ENCODE peak calls at places on chromosome 3, in four cellular contexts. A is cardiac fibroblast, O is fibroblast of the aortic adventitia, Y is epithelial cell of esophagus. P is an unnamed sample.

GRCh38 chr3:87318609-87319008 is 42.2 kb upstream of the POU1F1 start:
- DNase-seq in A (no peak), O (peak), Y (no peak), P (no peak)

GRCh38 chr3:101095703-101096102 is 102.5 kb upstream of the ABI3BP start:
- DNase-seq in A (peak), O (peak), Y (no peak), P (no peak)

GRCh38 chr3:123524987-123525386 is 59.9 kb downstream of the HACD2 start:
- DNase-seq in A (peak), O (no peak), Y (no peak), P (no peak)

GRCh38 chr3:154121236-154122095 is at the start of gene ARHGEF26:
- DNase-seq in A (peak), O (peak), Y (peak), P (peak)

GRCh38 chr3:24037971-24038370 is 92.9 kb downstream of the NR1D2 start:
- DNase-seq in A (no peak), O (no peak), Y (no peak), P (no peak)

GRCh38 chr3:107855710-107856109 is 235.1 kb downstream of the CD47 start:
- DNase-seq in A (peak), O (peak), Y (peak), P (peak)

GRCh38 chr3:5014431-5014830 is 35.2 kb downstream of the BHLHE40 start:
- DNase-seq in A (no peak), O (peak), Y (no peak), P (no peak)

GRCh38 chr3:40255532-40255931 is 54.0 kb upstream of the EIF1B start:
- DNase-seq in A (no peak), O (no peak), Y (no peak), P (no peak)

GRCh38 chr3:69718832-69719231 is 20.4 kb upstream of the MITF start:
- DNase-seq in A (no peak), O (no peak), Y (no peak), P (no peak)

GRCh38 chr3:8864570-8865350 is 95.3 kb upstream of the OXTR start:
- DNase-seq in A (no peak), O (no peak), Y (no peak), P (no peak)

DNA sequence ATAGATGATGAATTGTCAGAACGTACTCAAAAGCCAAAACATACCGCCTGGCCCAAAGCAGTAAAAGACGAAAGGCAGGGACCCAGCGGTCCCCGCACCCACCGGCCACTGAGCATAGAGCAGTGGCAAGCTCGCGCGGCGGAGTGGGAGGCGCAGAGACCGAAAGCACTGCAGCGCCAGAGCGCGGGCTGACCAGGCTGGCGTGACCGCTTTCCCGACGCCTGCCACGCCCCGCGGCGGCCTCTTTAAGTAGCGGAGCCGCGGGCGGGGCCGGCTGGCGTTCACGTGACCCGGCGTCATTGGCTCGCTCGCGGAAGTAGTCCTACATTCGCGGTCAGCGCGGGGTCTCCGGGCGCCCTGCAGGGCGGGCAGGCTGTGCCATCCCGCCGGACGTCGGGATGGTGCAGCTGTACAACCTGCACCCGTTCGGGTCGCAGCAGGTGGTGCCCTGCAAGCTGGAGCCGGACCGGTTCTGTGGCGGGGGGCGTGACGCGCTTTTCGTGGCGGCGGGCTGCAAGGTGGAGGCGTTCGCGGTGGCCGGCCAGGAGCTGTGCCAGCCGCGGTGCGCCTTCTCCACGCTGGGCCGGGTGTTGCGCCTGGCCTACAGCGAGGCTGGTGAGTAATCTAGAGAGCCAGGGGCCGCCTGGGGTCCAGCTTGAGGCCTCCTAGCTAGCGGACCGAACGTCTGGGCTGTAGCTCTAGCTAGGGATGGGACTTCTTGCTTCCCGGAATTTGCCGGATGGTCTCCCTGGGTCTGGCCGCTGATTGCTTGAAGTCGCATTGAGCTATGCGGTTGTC is at the start of gene HPS3:
- DNase-seq in A (peak), O (peak), Y (peak), P (peak)
- TF ChIP-seq CTCF in A (no peak), O (no peak), Y (no peak), P (no peak)

GRCh38 chr3:98799479-98799878 is 36.3 kb downstream of the ST3GAL6 start:
- DNase-seq in A (no peak), O (no peak), Y (peak), P (no peak)

GRCh38 chr3:98800401-98800800 is 37.3 kb downstream of the ST3GAL6 start:
- DNase-seq in A (no peak), O (no peak), Y (peak), P (no peak)

GRCh38 chr3:98797905-98798304 is 34.8 kb downstream of the ST3GAL6 start:
- DNase-seq in A (no peak), O (no peak), Y (peak), P (no peak)

GRCh38 chr3:98798820-98799219 is 35.7 kb downstream of the ST3GAL6 start:
- DNase-seq in A (no peak), O (no peak), Y (no peak), P (no peak)

DNA sequence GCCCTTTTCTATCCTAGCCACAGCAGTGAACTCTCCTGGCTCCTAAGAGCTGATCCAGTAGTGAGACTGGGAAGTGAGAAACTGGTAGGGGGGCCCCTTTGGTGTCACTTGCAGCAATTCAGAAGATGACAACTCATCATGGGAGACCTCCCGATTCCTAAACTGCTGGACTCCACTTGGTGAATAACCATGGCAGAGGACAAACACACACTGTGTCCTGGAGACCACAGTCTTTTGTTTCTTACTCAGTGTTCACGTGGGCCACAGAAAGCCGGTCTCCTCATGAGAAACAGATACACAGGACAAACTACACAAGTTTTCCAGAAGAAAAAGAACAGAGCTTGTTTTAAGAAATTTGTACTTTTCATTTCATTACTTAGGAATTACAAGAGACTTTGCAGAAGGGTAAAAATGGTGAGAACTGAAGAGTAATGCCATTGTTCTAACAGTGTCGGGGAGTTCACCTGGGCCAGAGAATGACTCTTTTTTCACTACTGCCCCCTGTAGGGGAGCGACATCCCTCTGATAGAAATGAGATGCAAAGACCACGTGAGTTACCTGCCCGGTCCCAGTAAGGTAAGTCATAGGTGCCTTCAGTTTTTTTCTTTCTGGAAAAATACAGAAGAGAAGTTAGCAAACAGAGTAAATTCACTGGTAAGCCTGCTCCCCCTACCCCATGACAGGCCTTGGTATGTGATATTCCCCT is 38.1 kb downstream of the ST3GAL6 start:
- DNase-seq in A (no peak), O (no peak), Y (no peak), P (no peak)
- TF ChIP-seq CTCF in A (peak), O (no peak), Y (no peak), P (peak)

DNA sequence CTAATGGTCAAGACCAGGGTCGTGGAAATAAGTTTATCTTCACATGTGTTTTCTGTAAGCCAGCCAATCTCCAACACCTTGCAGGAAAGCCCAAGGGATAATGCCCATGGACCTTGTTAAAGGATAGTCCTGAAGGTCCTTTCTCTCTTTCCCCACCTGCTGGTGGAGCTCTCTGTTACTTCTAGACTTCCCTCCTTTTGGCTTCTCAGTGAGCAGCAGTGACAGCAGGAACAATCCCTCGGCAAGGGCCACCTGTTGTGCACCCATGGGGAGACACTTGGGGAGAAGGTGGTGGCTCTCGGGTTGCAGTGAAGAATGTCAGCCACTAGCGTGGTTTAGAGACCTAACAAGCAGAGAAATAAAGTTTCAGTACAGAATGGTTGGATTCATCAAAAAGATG is 84.0 kb upstream of the OSBPL11 start:
- DNase-seq in A (no peak), O (no peak), Y (no peak), P (no peak)
- TF ChIP-seq CTCF in A (no peak), O (no peak), Y (peak), P (no peak)

GRCh38 chr3:43760951-43761350 is 70.2 kb downstream of the ABHD5 start:
- DNase-seq in A (no peak), O (no peak), Y (no peak), P (no peak)

GRCh38 chr3:43757613-43758012 is 66.9 kb downstream of the ABHD5 start:
- DNase-seq in A (no peak), O (no peak), Y (no peak), P (no peak)

GRCh38 chr3:43758826-43759225 is 68.1 kb downstream of the ABHD5 start:
- DNase-seq in A (no peak), O (no peak), Y (no peak), P (no peak)

GRCh38 chr3:43762486-43762885 is 71.7 kb downstream of the ABHD5 start:
- DNase-seq in A (no peak), O (no peak), Y (no peak), P (no peak)

GRCh38 chr3:43759297-43759782 is 68.6 kb downstream of the ABHD5 start:
- DNase-seq in A (peak), O (peak), Y (peak), P (peak)
- TF ChIP-seq CTCF in A (peak), O (peak), Y (no peak), P (peak)

DNA sequence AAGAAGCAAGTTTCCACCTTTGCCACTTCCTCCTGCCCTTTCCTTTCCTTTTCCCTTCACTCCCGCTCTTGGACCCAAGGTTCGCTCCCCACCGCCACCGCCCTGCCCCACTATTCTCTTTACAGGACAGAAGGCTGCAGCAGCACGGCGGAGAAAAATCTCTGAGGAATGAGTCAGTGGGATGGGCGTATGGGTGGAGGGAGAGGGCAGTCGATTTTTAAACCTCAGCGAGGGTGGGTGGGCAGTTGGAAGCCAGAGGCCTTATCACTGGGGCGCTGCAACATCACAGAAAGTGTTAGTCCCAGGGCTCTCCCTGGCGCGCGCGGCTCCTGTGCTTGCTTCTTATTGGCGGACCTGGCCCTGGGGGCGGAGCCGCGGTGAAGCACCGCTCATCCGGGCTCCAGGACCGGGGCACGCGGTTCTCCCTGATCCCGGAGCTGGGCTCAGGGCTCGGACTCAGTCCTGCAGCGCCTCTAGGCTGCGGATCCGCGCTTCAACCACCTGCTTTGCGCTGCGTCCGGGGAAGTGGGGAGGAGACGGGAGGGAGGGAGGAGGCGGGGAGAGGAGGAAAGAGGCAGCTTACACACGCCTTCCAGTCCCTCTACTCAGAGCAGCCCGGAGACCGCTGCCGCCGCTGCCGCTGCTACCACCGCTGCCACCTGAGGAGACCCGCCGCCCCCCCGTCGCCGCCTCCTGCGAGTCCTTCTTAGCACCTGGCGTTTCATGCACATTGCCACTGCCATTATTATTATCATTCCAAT is at the start of gene ALCAM:
- DNase-seq in A (peak), O (peak), Y (peak), P (peak)
- TF ChIP-seq CTCF in A (peak), O (peak), Y (peak), P (peak)

DNA sequence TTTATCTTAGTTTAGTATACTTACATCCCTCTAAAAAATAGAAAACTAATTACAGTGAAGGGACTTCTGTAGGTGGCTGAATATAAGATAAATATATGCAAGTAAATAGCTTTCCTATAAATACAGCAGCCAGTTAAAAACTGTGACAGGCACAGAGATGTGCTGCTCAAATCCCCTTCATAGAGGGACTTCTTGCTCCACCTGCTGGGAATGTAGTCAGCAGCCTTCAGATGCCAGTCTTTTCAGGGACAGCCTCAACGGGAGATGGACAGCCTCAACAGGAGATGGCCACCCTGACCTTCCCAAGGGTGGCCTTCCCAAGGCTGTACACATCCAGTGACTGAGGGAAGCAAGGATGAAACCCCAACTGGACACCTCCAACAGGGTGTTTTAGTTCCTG is 15.7 kb upstream of the PRR23E start:
- DNase-seq in A (peak), O (peak), Y (peak), P (peak)
- TF ChIP-seq CTCF in A (no peak), O (peak), Y (peak), P (peak)

DNA sequence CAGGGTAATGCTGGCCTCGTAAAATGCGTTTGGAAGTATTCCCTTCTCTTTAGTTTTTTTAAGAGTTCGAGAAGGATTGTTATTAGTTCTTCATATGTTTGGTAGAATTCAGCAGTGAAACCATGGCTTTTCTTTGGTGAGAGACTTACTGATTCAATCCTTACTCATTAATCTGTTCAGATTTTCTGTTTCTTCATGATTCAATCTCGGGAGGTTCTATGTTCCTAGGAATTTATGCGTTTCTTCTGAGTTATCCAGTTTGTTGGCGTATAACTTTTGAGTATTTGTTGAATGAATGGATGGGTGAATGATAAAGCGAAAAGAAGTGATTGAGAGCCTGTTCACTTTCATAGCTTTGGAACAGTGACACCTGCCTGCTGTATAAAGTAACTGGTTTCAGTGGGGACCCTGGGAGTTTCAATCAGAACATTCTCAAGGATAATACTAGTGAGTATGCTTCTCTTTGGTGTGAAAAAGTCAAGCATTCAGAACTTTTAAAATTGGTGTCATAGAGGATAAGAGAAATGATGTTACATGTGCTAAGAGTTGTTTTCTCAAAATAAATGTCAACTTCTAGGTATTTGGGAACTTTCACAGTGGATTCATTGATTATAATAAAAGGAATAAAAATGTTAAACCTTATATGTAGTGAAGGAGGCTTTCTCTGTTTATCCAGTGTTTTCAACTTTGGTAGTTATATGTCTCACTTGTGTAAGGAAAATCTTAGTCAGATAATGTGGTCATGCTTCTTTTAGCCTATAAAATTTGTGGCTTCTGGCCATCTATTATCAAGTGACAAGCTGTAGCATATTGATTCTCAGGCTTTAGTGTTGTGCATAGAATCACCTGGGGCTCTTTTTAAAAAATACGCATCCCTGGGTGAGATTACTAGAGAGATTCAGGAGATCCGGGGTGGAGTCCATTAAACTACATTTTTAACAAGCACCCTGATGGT is 11.7 kb downstream of the LRCH3 start:
- DNase-seq in A (no peak), O (no peak), Y (no peak), P (no peak)
- TF ChIP-seq CTCF in A (peak), O (peak), Y (peak), P (peak)

P was measured in fibroblast of mammary gland.